ENCODE peak calls at places on chromosomes 7 and 10, in ten cellular contexts. D is breast epithelium; X is non-pigmented ciliary epithelial cell; B is GM12891; V is effector memory CD4-positive, alpha-beta T cell; Q is NCI-H774; L is A172; K is ovary; A is activated CD4-positive, alpha-beta T cell treated with anti-CD3 and anti-CD28 coated beads, Interleukin-2, amount 50 U/mL, for 48 hours; F is Calu3. T is an unnamed sample.

GRCh38 chr10:86110156-86110786 is 256.3 kb downstream of the GRID1 start:
- DNase-seq in F (no peak), X (no peak), K (no peak), L (no peak), Q (no peak), V (no peak), A (no peak), B (no peak), D (no peak), T (no peak)

GRCh38 chr10:59499460-59499859 is 137.1 kb upstream of the FAM13C start:
- DNase-seq in L (no peak), B (no peak), D (no peak), K (no peak), Q (peak), X (no peak), A (no peak), F (no peak), V (no peak), T (no peak)

GRCh38 chr7:18020138-18020715 is 7.4 kb downstream of the PRPS1L1 start:
- DNase-seq in V (no peak), K (no peak), B (no peak), X (no peak), A (no peak), Q (no peak), D (no peak), L (peak), F (peak), T (no peak)

GRCh38 chr7:111752022-111752582 is 189.8 kb upstream of the IMMP2L start:
- DNase-seq in A (peak), K (peak), F (peak), L (peak), X (no peak), V (no peak), D (peak), B (peak), Q (no peak), T (peak)

GRCh38 chr7:106346678-106347217 is 62.0 kb upstream of the NAMPT start:
- DNase-seq in B (no peak), F (peak), L (peak), K (no peak), V (peak), D (no peak), X (peak), A (no peak), Q (no peak), T (peak)

GRCh38 chr7:134472572-134473242 is 13.8 kb upstream of the AKR1B1 start:
- DNase-seq in Q (no peak), V (no peak), X (no peak), D (no peak), L (no peak), K (no peak), B (no peak), A (no peak), F (no peak), T (no peak)

GRCh38 chr7:127514499-127514898 is 70.9 kb downstream of the GCC1 start:
- DNase-seq in L (peak), X (peak), A (no peak), Q (no peak), B (no peak), D (no peak), K (no peak), V (no peak), F (peak), T (peak)

GRCh38 chr7:17948503-17949238 is 8.4 kb upstream of the SNX13 start:
- DNase-seq in D (no peak), L (no peak), F (no peak), X (no peak), A (no peak), K (no peak), B (no peak), V (no peak), Q (no peak), T (no peak)

GRCh38 chr10:34504534-34504933 is 310.6 kb downstream of the PARD3 start:
- DNase-seq in A (no peak), K (no peak), X (no peak), D (no peak), F (peak), Q (no peak), L (peak), B (no peak), V (no peak), T (peak)

GRCh38 chr7:134212576-134213546 is 85.7 kb downstream of the LRGUK start:
- DNase-seq in K (no peak), F (no peak), B (no peak), L (no peak), X (no peak), Q (no peak), D (no peak), A (no peak), V (no peak), T (peak)

GRCh38 chr10:132385721-132386418 is 11.1 kb upstream of the PWWP2B start:
- DNase-seq in Q (no peak), F (no peak), X (no peak), D (peak), K (peak), B (no peak), A (no peak), V (no peak), L (no peak), T (no peak)

GRCh38 chr7:115010436-115010810 is 88.5 kb downstream of the MDFIC start:
- DNase-seq in V (no peak), F (no peak), Q (no peak), X (no peak), K (no peak), D (no peak), A (no peak), L (no peak), B (no peak), T (no peak)

GRCh38 chr7:144747961-144748360 is 87.9 kb downstream of the TPK1 start:
- DNase-seq in F (no peak), A (no peak), V (no peak), B (no peak), X (no peak), K (no peak), D (no peak), L (no peak), Q (no peak), T (no peak)

GRCh38 chr10:1034758-1035157 is 9.1 kb upstream of the IDI2 start:
- DNase-seq in D (no peak), A (no peak), B (no peak), X (no peak), Q (no peak), F (no peak), L (no peak), K (no peak), V (no peak), T (no peak)

GRCh38 chr10:125520968-125521367 is 162.0 kb downstream of the TEX36 start:
- DNase-seq in K (no peak), X (no peak), L (no peak), A (no peak), D (no peak), V (no peak), B (no peak), Q (no peak), F (no peak), T (no peak)